ENCODE peak calls at places on chromosomes 13 and 19, in four cellular contexts. F is AG04450; N is CD4-positive, alpha-beta T cell; D is uterus. I is an unnamed sample.

GRCh38 chr19:17579523-17580244 is 24.2 kb downstream of the COLGALT1 start:
- DNase-seq in D (peak; percentile 40), F (no peak), N (no peak), I (peak; percentile 40)

GRCh38 chr19:50461066-50461875 is 15.0 kb upstream of the EMC10 start:
- DNase-seq in D (no peak), F (peak; percentile 29), N (peak; percentile 58), I (peak; percentile 64)

GRCh38 chr19:23071087-23071511 is 45.7 kb upstream of the ZNF730 start:
- DNase-seq in N (no peak), D (no peak), F (no peak), I (peak; percentile 17)

GRCh38 chr13:36363464-36363863 is 17.3 kb upstream of the SPART start:
- DNase-seq in N (no peak), D (no peak), F (no peak), I (no peak)

GRCh38 chr13:114339779-114340534 is 25.7 kb downstream of the CHAMP1 start:
- DNase-seq in N (no peak), F (no peak), D (no peak), I (no peak)

GRCh38 chr13:79481685-79482052 is 714 bp downstream of the NDFIP2 start:
- DNase-seq in F (no peak), D (no peak), N (peak; percentile 37), I (no peak)

GRCh38 chr13:23923031-23923430 is 25.7 kb upstream of the C1QTNF9B start:
- DNase-seq in N (no peak), F (no peak), D (no peak), I (no peak)

GRCh38 chr13:24264976-24265375 is 44.4 kb upstream of the C1QTNF9 start:
- DNase-seq in D (no peak), N (peak; percentile 82), F (no peak), I (no peak)

GRCh38 chr19:8251025-8251472 is 41.9 kb downstream of the CERS4 start:
- DNase-seq in N (no peak), F (no peak), D (peak; percentile 40), I (no peak)

GRCh38 chr19:6092329-6093286 is 17.7 kb downstream of the RFX2 start:
- DNase-seq in D (peak; percentile 74), N (no peak), F (no peak), I (peak; percentile 73)

GRCh38 chr19:51887522-51888498 is at the start of gene ZNF577:
- DNase-seq in F (peak; percentile 74), N (peak; percentile 69), D (peak; percentile 86), I (peak; percentile 91)

GRCh38 chr13:24083722-24084421 is 76.6 kb upstream of the SPATA13 start:
- DNase-seq in D (no peak), N (no peak), F (no peak), I (no peak)

GRCh38 chr19:13190781-13191540 is 40.8 kb downstream of the IER2 start:
- DNase-seq in F (no peak), N (no peak), D (no peak), I (no peak)

GRCh38 chr13:21688056-21688455 is 17.2 kb downstream of the FGF9 start:
- DNase-seq in F (no peak), D (no peak), N (no peak), I (no peak)

GRCh38 chr13:109998808-109999528 is 212.6 kb upstream of the IRS2 start:
- DNase-seq in D (no peak), F (peak; percentile 72), N (no peak), I (peak; percentile 86)

GRCh38 chr13:45341799-45342584 is 1.0 kb upstream of the TPT1 start:
- DNase-seq in D (peak; percentile 42), F (no peak), N (no peak), I (no peak)

GRCh38 chr13:26759907-26760834 is at the start of gene GPR12:
- DNase-seq in N (no peak), D (no peak), F (no peak), I (no peak)

GRCh38 chr19:4744451-4745170 is 21.0 kb upstream of the DPP9 start:
- DNase-seq in N (no peak), F (peak; percentile 73), D (peak; percentile 87), I (peak; percentile 90)

GRCh38 chr19:1243768-1244692 is 2.5 kb downstream of the ATP5F1D start:
- DNase-seq in F (no peak), D (peak; percentile 90), N (peak; percentile 88), I (peak; percentile 65)

GRCh38 chr19:44552324-44552723 is 22.8 kb upstream of the CEACAM20 start:
- DNase-seq in N (no peak), F (no peak), D (no peak), I (peak; percentile 24)

GRCh38 chr19:5152013-5152763 is 183.3 kb downstream of the KDM4B start:
- DNase-seq in N (no peak), F (no peak), D (no peak), I (no peak)

GRCh38 chr19:2805991-2806649 is 13.5 kb upstream of the ZNF554 start:
- DNase-seq in D (no peak), N (no peak), F (no peak), I (no peak)

GRCh38 chr19:8081569-8082550 is 29.3 kb downstream of the CCL25 start:
- DNase-seq in N (no peak), F (no peak), D (no peak), I (no peak)

GRCh38 chr13:29503041-29503837 is 92.2 kb downstream of the SLC7A1 start:
- DNase-seq in F (no peak), D (no peak), N (no peak), I (no peak)

GRCh38 chr13:109180905-109181425 is 551.6 kb downstream of the MYO16 start:
- DNase-seq in F (peak; percentile 70), N (no peak), D (no peak), I (peak; percentile 86)

GRCh38 chr19:39350156-39350555 is 7.9 kb downstream of the SAMD4B start:
- DNase-seq in N (no peak), D (no peak), F (no peak), I (no peak)

GRCh38 chr13:25973085-25973484 is 78.7 kb downstream of the SHISA2 start:
- DNase-seq in N (no peak), D (no peak), F (no peak), I (no peak)

GRCh38 chr19:29263305-29264080 is 50.5 kb upstream of the UQCRFS1 start:
- DNase-seq in D (no peak), F (no peak), N (peak; percentile 62), I (peak; percentile 35)

GRCh38 chr19:1261863-1262686 is 7.1 kb upstream of the CIRBP start:
- DNase-seq in F (no peak), N (no peak), D (peak; percentile 89), I (no peak)

GRCh38 chr19:2207991-2208860 is 27.9 kb downstream of the PLEKHJ1 start:
- DNase-seq in F (no peak), N (no peak), D (no peak), I (peak; percentile 78)

GRCh38 chr19:38142176-38143035 is 81.6 kb downstream of the DPF1 start:
- DNase-seq in D (peak; percentile 31), F (no peak), N (peak; percentile 45), I (peak; percentile 60)

GRCh38 chr19:49553451-49554271 is 25.9 kb downstream of the RCN3 start:
- DNase-seq in D (no peak), N (peak; percentile 51), F (no peak), I (peak; percentile 72)

GRCh38 chr13:72221276-72221962 is 354.4 kb upstream of the DACH1 start:
- DNase-seq in D (no peak), N (no peak), F (no peak), I (no peak)

GRCh38 chr19:18478545-18479311 is 40.8 kb upstream of the ISYNA1 start:
- DNase-seq in N (no peak), F (peak; percentile 58), D (peak; percentile 84), I (peak; percentile 73)

GRCh38 chr19:55251296-55252081 is 7.3 kb downstream of the PPP6R1 start:
- DNase-seq in F (no peak), D (no peak), N (peak; percentile 45), I (peak; percentile 14)

GRCh38 chr13:87661471-87661870 is 9.7 kb upstream of the SLITRK5 start:
- DNase-seq in D (no peak), N (no peak), F (no peak), I (no peak)

GRCh38 chr19:14563590-14563926 is 8.3 kb downstream of the NDUFB7 start:
- DNase-seq in N (no peak), D (no peak), F (no peak), I (no peak)
- H3K27ac ChIP-seq in N (no peak overlapping the region), D (no peak overlapping the region), F (no peak overlapping the region), I (no peak overlapping the region)

DNA sequence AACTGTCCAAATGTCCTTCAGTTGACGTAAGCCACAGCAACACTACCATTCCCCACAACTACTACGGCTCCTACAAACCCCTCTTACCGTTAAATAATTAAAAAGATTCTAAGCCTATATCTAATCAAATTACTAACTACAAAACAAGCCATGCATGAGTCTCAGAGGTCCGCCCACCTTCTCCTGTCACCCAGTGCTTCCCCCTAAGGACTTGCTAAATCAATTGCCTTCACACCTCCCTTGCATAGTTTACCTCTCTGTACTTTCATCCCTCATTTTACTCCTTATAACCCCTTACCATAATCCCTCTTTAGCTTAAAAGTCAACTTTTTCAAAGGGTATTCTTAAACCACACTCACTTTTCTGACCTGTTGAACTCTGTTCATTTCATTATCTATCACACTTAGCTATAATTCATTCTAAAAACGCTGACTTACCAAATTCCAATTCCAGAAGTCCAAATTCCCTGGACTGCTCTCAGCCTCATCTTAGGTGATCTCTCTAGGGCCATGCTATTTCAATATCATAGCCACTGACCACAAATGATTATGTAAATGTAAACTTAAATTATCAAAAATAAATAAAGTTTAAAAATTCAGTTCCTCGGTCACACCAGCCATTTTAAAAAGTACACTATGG is 187.8 kb downstream of the DIAPH3 start:
- DNase-seq in D (no peak), F (no peak), N (no peak), I (no peak)
- TF ChIP-seq CTCF in D (no peak), F (no peak), N (no peak), I (no peak)

GRCh38 chr13:41970022-41970421 is 9.1 kb upstream of the VWA8 start:
- DNase-seq in D (no peak), N (no peak), F (no peak), I (no peak)
- H3K27ac ChIP-seq in D (no peak overlapping the region), N (no peak overlapping the region), F (no peak overlapping the region), I (no peak overlapping the region)

DNA sequence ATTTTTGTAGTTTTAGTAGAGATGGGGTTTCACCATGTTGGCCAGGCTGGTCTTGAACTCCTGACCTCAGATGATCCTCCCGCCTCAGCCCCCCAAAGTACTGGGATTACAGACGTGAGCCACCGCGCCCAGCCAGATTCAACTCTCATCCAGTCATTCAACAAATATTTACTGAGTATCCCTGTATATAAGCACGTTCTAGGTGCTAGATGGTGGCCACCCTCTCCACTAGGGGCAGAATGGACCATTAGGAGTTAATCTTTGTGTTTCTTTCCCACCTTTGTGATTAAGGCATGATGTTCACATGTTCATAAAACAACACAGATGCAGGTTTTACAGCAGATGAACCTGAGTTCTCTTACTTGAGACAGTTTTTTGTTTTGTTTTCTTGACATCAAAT is 7.3 kb downstream of the SHKBP1 start:
- DNase-seq in N (no peak), D (no peak), F (no peak), I (peak; percentile 31)
- TF ChIP-seq CTCF in N (no peak), D (no peak), F (peak; percentile 47), I (peak; percentile 68)

DNA sequence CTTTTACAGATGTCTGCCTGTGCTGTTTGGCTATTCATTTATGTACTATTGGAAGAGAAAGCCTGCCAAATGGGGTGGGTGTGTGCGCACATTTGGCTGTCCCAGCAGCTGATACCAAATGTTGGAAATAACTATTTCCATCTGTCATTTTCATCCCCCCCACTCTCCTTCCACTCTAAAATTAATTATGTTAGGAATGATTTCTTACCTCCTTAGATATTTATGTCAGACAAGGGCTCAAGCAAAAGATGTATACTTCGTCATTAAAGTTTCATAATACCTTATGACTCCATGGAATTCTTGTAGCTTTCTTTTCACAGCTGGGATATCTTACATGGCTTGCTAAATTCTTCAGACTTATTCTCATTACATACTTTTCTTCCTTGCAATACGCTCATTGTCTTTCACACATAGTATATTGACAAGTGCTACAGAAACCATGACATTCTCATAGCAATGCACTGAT is 18.6 kb downstream of the ITM2B start:
- DNase-seq in F (peak; percentile 48), N (no peak), D (no peak), I (no peak)
- H3K27ac ChIP-seq in F (no peak overlapping the region), N (no peak overlapping the region), D (peak overlapping the region; percentile 24), I (no peak overlapping the region)

I was measured in brain microvascular endothelial cell.